ENCODE peak calls at places on chromosomes 4 and X, in six cellular contexts. Z, T, I, Y, O and K are unnamed samples. For H3K9me3 and H3K4me1, the result is how much of the 10 kb centered on the place peaks cover.

GRCh38 chrX:29661290-29661689 is 554.1 kb upstream of the MAGEB2 start:
- DNase-seq in Z (no peak), T (no peak), I (no peak), Y (no peak), O (no peak), K (no peak)

GRCh38 chrX:3326721-3327120 is 19.7 kb downstream of the MXRA5 start:
- DNase-seq in Z (no peak), T (no peak), I (no peak), Y (no peak), O (no peak), K (no peak)

GRCh38 chr4:7904942-7905341 is 34.7 kb downstream of the AFAP1 start:
- DNase-seq in Z (no peak), T (no peak), I (no peak), Y (no peak), O (no peak), K (peak)

GRCh38 chr4:32135642-32136041 is 1415.5 kb downstream of the PCDH7 start:
- DNase-seq in Z (no peak), T (no peak), I (no peak), Y (no peak), O (no peak), K (no peak)

GRCh38 chr4:90112715-90113114 is 14.5 kb upstream of the CCSER1 start:
- DNase-seq in Z (no peak), T (no peak), I (no peak), Y (no peak), O (no peak), K (no peak)

GRCh38 chr4:98657531-98658286 is 702 bp downstream of the TSPAN5 start:
- DNase-seq in Z (no peak), T (peak), I (peak), Y (peak), O (peak), K (peak)

GRCh38 chr4:89067407-89067806 is 10.4 kb upstream of the FAM13A start:
- DNase-seq in Z (no peak), T (no peak), I (no peak), Y (no peak), O (no peak), K (no peak)

GRCh38 chrX:21813612-21814368 is 25.6 kb upstream of the MBTPS2 start:
- DNase-seq in Z (no peak), T (no peak), I (no peak), Y (no peak), O (no peak), K (no peak)

GRCh38 chrX:6729581-6729980 is 194.7 kb upstream of the VCX3A start:
- DNase-seq in Z (no peak), T (no peak), I (no peak), Y (no peak), O (no peak), K (no peak)

GRCh38 chr4:179151770-179152169 is 1709.5 kb upstream of the AGA start:
- DNase-seq in Z (no peak), T (no peak), I (no peak), Y (no peak), O (no peak), K (no peak)

GRCh38 chr4:67687639-67688038 is 13.3 kb downstream of the UBA6 start:
- DNase-seq in Z (no peak), T (no peak), I (no peak), Y (no peak), O (no peak), K (peak)

GRCh38 chr4:1153567-1154090 is 18.8 kb downstream of the SPON2 start:
- DNase-seq in Z (no peak), T (no peak), I (no peak), Y (no peak), O (no peak), K (peak)
- H3K9me3 ChIP-seq in Z (under half), T (under half), I (under half), Y (under half), O (under half), K (under half)

GRCh38 chr4:157170321-157170720 is 50.2 kb upstream of the GRIA2 start:
- DNase-seq in Z (no peak), T (no peak), I (no peak), Y (no peak), O (no peak), K (no peak)

GRCh38 chr4:157172011-157172410 is 48.5 kb upstream of the GRIA2 start:
- DNase-seq in Z (no peak), T (no peak), I (no peak), Y (no peak), O (no peak), K (no peak)
- TF ChIP-seq CTCF in Z (no peak), T (no peak), I (no peak), Y (peak), O (no peak), K (peak)

DNA sequence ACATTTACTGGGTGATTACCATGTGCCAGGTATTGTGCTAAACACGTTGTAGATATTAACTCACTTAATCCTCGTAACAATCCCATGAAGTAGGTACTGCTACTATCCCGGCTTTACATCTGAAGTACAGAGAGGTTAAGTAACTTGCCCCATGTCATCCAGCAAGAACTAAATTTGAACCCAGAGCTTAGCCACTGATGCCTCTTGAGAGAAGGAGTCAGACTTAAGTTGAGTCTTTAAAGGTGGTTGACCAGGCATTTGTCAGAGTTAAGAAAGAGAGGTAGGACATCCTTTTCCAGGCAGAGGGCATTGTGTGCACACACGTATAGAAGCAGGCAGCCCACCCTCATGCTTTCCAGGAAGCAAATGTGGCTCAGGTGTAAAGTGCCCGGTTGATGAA is 431 bp upstream of the CD38 start:
- DNase-seq in Z (no peak), T (no peak), I (no peak), Y (no peak), O (no peak), K (no peak)
- H3K4me1 ChIP-seq in Z (under half), T (under half), I (under half), Y (under half), O (under half), K (under half)

DNA sequence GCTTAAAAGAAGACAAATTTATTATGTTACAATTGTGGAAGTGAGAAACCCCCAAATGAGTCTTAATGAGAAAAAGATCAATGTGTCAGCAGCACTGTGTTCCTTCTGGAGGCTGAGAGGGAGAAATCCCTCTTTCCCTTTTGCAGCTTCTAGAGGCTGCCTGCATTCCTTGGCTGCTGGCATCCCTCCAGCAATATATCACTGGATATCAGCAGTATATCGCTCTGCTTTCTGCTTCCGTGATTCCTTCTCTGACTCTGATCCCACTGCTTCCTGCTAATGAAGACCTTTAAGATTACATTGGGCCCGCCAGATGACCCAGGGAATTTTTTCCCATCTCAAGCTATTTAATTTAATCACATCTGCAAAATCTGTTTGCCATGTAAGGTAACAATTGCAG is 1008.0 kb downstream of the RAPGEF2 start:
- DNase-seq in Z (no peak), T (no peak), I (no peak), Y (no peak), O (no peak), K (no peak)
- H3K9me3 ChIP-seq in Z (under half), T (half or more), I (under half), Y (half or more), O (under half), K (under half)

GRCh38 chr4:15868816-15869413 is 69.6 kb downstream of the FGFBP1 start:
- DNase-seq in Z (no peak), T (no peak), I (no peak), Y (no peak), O (no peak), K (no peak)

GRCh38 chr4:15870921-15871664 is 67.4 kb downstream of the FGFBP1 start:
- DNase-seq in Z (no peak), T (no peak), I (no peak), Y (no peak), O (no peak), K (no peak)

GRCh38 chr4:15864771-15865566 is 73.6 kb downstream of the FGFBP1 start:
- DNase-seq in Z (no peak), T (no peak), I (no peak), Y (no peak), O (no peak), K (no peak)

GRCh38 chr4:15870079-15870478 is 68.5 kb downstream of the FGFBP1 start:
- DNase-seq in Z (no peak), T (no peak), I (no peak), Y (no peak), O (no peak), K (no peak)

DNA sequence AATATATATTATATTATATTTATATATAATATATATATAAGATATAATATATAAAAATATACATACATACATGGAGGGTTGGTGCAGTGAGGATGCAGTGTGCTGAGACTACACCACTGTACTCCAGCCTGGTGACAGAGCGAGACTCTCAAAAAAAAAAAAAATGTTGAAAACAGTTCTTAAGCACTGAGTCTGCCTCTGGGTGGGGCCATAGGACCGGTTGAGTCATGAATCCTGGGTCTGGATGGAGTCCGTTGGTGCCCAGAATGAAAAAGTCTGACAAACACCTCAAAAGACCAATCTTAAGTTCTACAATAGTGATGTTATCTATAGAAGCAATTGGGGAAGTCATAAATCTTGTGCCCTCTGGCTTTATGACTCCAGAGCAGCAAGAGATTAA is 70.5 kb downstream of the FGFBP1 start:
- DNase-seq in Z (no peak), T (no peak), I (no peak), Y (no peak), O (no peak), K (no peak)
- TF ChIP-seq CTCF in Z (no peak), T (no peak), I (no peak), Y (no peak), O (no peak), K (no peak)

GRCh38 chr4:1215347-1216075 is 33.4 kb downstream of the CTBP1 start:
- DNase-seq in Z (no peak), T (no peak), I (peak), Y (no peak), O (peak), K (no peak)
- H3K4me1 ChIP-seq in Z (under half), T (half or more), I (half or more), Y (under half), O (under half), K (under half)

DNA sequence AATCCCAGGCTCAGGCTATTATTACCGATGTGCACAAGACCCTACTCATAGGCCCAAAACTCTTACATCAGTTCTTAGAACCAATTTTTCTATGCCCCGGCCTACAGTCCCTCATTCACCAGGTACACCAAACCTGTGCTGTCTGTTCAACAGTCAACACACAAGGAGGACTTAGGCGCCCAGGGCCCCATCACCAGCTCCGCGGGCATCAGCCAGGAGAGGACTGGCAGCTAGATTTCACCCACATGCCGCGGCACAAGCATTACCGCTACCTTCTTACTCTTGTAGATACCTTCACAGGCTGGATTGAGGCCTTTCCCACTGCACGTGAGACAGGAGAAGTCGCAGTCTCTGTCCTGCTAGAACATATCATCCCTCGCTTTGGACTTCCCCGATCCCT is 962.5 kb downstream of the RPA4 start:
- DNase-seq in Z (no peak), T (no peak), I (no peak), Y (no peak), O (no peak), K (peak)
- H3K9me3 ChIP-seq in Z (under half), T (under half), I (under half), Y (under half), O (under half), K (under half)

DNA sequence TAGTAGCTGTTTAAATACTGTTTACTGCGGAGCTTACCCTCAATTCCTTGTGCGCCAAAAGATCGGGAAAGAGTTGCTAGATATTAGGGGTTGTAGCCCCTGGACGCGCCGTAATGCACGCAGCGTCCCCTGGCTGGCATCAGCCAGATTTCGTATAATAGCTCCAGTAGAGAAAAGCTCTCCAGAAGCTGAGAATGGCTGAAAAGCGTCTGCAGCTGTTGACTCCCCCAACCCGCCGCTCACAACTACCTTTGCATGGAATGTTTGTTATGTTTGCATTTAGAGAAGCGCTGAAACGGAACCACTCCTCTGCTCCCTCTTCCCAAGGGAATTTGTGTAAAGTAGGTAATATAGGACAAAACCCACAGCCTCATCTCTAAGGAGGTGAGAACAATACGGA is 3.7 kb downstream of the DOCK11 start:
- DNase-seq in Z (no peak), T (no peak), I (no peak), Y (no peak), O (no peak), K (no peak)
- TF ChIP-seq CTCF in Z (no peak), T (no peak), I (no peak), Y (no peak), O (no peak), K (no peak)

DNA sequence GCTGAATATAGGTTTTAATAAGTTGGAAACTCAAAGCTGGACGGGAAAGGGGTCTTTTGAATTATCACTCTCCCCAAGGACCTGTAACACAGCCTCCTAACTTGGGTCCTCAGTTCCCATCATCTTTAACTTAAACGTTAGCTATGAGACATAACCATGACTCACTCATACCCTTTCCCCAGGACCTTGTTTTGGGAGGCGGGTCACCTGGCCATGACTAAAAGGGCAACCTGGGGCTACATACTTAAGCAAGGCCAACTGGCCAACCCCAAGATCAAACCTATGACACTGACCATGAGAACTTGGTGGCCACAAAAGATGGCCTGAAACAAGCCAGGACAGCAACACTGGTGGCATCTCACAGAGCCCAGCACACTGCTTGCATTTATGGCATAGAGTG is 89.0 kb downstream of the SH3KBP1 start:
- DNase-seq in Z (no peak), T (no peak), I (no peak), Y (no peak), O (no peak), K (no peak)
- H3K4me1 ChIP-seq in Z (under half), T (under half), I (under half), Y (under half), O (under half), K (under half)

DNA sequence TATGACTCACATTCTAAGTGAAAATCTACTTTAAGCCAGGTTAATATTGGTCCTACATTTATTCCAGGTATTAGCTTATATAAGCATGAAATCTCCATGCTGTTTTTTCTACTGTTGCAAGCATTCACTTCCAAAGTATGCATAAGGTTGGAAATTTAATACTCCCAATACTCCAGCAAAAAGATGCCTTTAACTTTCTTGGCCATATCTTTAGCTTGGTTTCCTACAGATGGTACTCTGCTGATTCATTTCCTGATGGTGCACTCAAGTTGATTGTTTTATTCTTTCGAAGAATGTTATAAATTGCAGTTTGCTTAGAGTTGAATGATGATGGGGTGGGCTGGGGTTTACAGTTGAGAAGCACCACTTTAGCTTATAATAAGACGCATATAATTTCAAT is 330.2 kb downstream of the PTTG2 start:
- DNase-seq in Z (no peak), T (no peak), I (no peak), Y (no peak), O (no peak), K (no peak)
- H3K9me3 ChIP-seq in Z (under half), T (under half), I (under half), Y (under half), O (under half), K (under half)